ENCODE peak calls at places on chromosomes 7 and 10, in six cellular contexts. X is lower leg skin, I is tibial nerve, H is adipocyte, D is heart right ventricle, Q is coronary artery. Z is an unnamed sample.

GRCh38 chr7:132116369-132116768 is 459.9 kb downstream of the PLXNA4 start:
- DNase-seq in X (no peak), I (no peak), H (peak), D (no peak), Q (no peak), Z (no peak)

GRCh38 chr10:127734753-127735152 is 2.2 kb upstream of the FOXI2 start:
- DNase-seq in X (no peak), I (no peak), H (no peak), D (no peak), Q (no peak), Z (no peak)

GRCh38 chr10:55500931-55501559 is 700.0 kb upstream of the PCDH15 start:
- DNase-seq in X (no peak), I (peak), H (no peak), D (no peak), Q (no peak), Z (peak)

GRCh38 chr10:77159538-77160110 is 478.0 kb downstream of the KCNMA1 start:
- DNase-seq in X (no peak), I (no peak), H (no peak), D (no peak), Q (no peak), Z (no peak)

GRCh38 chr10:129970404-129971364 is 6.6 kb upstream of the EBF3 start:
- DNase-seq in X (no peak), I (no peak), H (no peak), D (peak), Q (peak), Z (no peak)

GRCh38 chr7:49580000-49580399 is 193.4 kb upstream of the VWC2 start:
- DNase-seq in X (no peak), I (no peak), H (no peak), D (no peak), Q (no peak), Z (peak)

GRCh38 chr7:141225916-141226618 is 152.2 kb downstream of the TMEM178B start:
- DNase-seq in X (no peak), I (no peak), H (no peak), D (no peak), Q (peak), Z (no peak)

GRCh38 chr10:102285134-102285533 is 39.8 kb downstream of the GBF1 start:
- DNase-seq in X (no peak), I (no peak), H (no peak), D (no peak), Q (no peak), Z (no peak)

GRCh38 chr7:16978358-16979244 is 96.8 kb upstream of the AGR3 start:
- DNase-seq in X (no peak), I (no peak), H (peak), D (no peak), Q (no peak), Z (no peak)

GRCh38 chr7:128005117-128005516 is 26.1 kb downstream of the LRRC4 start:
- DNase-seq in X (no peak), I (no peak), H (no peak), D (no peak), Q (no peak), Z (no peak)

GRCh38 chr10:10528563-10528910 is 489.1 kb upstream of the CELF2 start:
- DNase-seq in X (no peak), I (no peak), H (no peak), D (no peak), Q (no peak), Z (no peak)

GRCh38 chr7:4842302-4843064 is 19.3 kb downstream of the PAPOLB start:
- DNase-seq in X (no peak), I (no peak), H (no peak), D (no peak), Q (peak), Z (no peak)

GRCh38 chr7:6489612-6490011 is 41.9 kb upstream of the DAGLB start:
- DNase-seq in X (no peak), I (no peak), H (no peak), D (no peak), Q (no peak), Z (no peak)

GRCh38 chr7:10767771-10768170 is 205.9 kb upstream of the PHF14 start:
- DNase-seq in X (no peak), I (no peak), H (no peak), D (no peak), Q (no peak), Z (no peak)

GRCh38 chr10:88253622-88254021 is 329.5 kb downstream of the RNLS start:
- DNase-seq in X (no peak), I (no peak), H (no peak), D (no peak), Q (no peak), Z (peak)

GRCh38 chr7:73885975-73886798 is 25.2 kb downstream of the TMEM270 start:
- DNase-seq in X (no peak), I (no peak), H (peak), D (peak), Q (no peak), Z (no peak)

DNA sequence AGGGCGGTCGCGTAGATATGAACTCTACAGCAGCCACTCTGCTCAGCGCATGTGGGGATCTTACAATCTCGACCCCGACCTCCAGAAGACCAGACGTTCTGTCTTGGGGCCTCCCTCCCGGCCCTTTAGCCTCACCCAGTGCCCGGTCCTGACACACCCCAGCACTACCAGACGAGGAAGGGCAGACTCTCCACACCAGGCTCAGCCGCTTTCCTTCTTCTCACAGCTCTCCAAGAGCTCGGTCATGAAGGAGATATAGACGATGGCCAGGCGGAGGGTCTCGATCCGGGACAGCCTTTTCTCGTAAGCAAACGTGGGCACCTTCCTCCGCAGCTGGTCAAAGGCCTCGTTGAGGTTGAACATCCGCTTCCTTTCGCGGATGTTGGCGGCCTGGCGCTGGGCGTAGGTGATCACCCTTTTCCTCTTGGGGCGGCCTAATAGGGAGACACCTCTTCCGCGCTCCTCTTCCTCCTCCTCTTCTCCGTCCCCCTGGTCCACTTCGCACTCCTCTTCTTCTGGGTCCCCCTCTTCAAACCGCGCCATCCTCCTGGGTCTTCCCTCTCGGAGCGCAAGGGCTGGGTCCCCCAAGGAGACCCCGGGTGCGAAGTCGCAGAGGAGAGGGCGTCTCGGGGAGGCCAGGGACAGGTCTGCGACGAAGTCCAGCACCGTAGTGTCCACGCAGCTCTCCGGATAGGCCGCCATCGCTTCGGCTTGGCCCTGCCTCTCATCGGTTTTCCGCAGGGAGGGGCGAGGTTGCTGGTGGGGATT is at the start of gene FERD3L:
- DNase-seq in X (no peak), I (no peak), H (no peak), D (no peak), Q (peak), Z (peak)
- H3K4me3 ChIP-seq in X (no peak), I (no peak), H (peak), D (peak), Q (peak), Z (no peak)

GRCh38 chr7:151033864-151034249 is 5.6 kb downstream of the ABCB8 start:
- DNase-seq in X (no peak), I (no peak), H (no peak), D (no peak), Q (no peak), Z (no peak)

GRCh38 chr7:151034312-151035023 is 6.2 kb downstream of the ABCB8 start:
- DNase-seq in X (no peak), I (no peak), H (no peak), D (no peak), Q (no peak), Z (no peak)

GRCh38 chr7:151032936-151033863 is 5.0 kb downstream of the ABCB8 start:
- DNase-seq in X (no peak), I (no peak), H (no peak), D (no peak), Q (no peak), Z (peak)

GRCh38 chr7:151035902-151036301 is 7.7 kb downstream of the ABCB8 start:
- DNase-seq in X (no peak), I (no peak), H (no peak), D (no peak), Q (no peak), Z (no peak)

GRCh38 chr7:151035024-151035717 is 6.9 kb downstream of the ABCB8 start:
- DNase-seq in X (no peak), I (no peak), H (no peak), D (no peak), Q (no peak), Z (no peak)
- H3K4me3 ChIP-seq in X (no peak), I (no peak), H (no peak), D (no peak), Q (no peak), Z (no peak)

DNA sequence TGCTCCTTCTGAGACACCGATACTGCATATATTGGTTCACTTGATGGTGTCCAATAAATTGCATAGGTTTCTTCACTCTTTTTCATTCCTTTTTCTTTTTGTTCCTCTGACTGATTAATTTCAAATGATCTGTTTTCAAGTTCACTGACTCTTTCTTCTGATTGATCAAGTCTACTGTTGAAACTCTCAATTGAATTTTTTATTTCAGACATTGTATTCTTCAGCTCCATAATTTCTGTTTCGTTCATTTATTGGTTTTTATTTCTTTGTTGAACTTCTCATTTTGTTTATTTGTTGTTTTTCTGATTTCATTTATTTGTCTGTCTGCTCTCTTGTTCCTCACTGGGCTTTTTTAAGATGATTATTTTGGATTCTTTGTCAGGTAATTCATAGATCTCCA is 13.6 kb downstream of the CASP7 start:
- DNase-seq in X (no peak), I (no peak), H (no peak), D (no peak), Q (no peak), Z (no peak)
- H3K4me3 ChIP-seq in X (no peak), I (no peak), H (no peak), D (no peak), Q (no peak), Z (no peak)

GRCh38 chr10:132188331-132188730 is 1.6 kb downstream of the DPYSL4 start:
- DNase-seq in X (no peak), I (no peak), H (no peak), D (no peak), Q (no peak), Z (no peak)

GRCh38 chr10:132189016-132189415 is 2.3 kb downstream of the DPYSL4 start:
- DNase-seq in X (no peak), I (no peak), H (no peak), D (no peak), Q (no peak), Z (no peak)

GRCh38 chr10:132185601-132186487 is 904 bp upstream of the DPYSL4 start:
- DNase-seq in X (no peak), I (no peak), H (peak), D (peak), Q (no peak), Z (peak)

GRCh38 chr10:132186488-132187413 is at the start of gene DPYSL4:
- DNase-seq in X (no peak), I (no peak), H (peak), D (no peak), Q (no peak), Z (no peak)

DNA sequence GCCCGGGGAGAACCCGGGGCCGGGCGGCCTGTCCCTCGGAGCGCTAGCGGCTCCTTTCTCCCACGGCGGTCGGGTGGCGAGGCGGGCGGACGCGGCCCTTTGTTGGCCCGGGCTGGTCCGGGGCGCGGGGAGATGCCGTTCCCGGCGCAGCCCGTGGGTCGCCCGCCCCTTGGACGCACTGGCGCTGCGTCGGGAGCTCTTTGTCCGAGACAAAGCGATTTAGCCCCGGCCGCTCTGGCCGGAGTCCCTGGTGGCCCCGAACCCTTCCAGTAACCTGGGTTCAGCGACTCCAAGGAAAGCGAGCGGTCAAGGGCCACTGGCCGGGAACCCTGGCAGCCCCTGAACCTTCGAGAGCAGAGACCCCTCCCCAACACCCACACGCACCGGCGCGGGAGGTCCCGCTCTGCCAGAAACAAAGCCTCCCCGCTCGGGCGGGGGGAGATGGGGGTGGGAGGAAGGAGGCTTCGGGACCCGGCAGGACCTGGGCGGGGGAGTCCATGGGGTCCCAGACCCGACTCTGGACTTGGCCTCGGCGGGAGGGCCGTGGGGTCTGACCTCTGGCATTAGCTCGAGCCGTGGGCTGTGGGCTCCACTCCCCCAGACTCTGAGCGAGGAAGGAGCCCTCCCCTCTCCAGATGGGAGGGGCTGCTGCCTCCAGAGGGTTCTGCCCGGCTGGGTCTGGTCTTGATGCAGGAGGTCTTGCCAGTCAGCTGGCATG is 832 bp downstream of the DPYSL4 start:
- DNase-seq in X (no peak), I (no peak), H (peak), D (no peak), Q (no peak), Z (peak)
- H3K4me3 ChIP-seq in X (no peak), I (peak), H (peak), D (peak), Q (peak), Z (peak)

GRCh38 chr7:25894902-25895791 is 256.9 kb upstream of the NFE2L3 start:
- DNase-seq in X (peak), I (peak), H (peak), D (peak), Q (no peak), Z (peak)

GRCh38 chr7:25897261-25897782 is 254.7 kb upstream of the NFE2L3 start:
- DNase-seq in X (no peak), I (no peak), H (no peak), D (no peak), Q (no peak), Z (no peak)

GRCh38 chr7:25894002-25894901 is 257.7 kb upstream of the NFE2L3 start:
- DNase-seq in X (no peak), I (no peak), H (no peak), D (no peak), Q (no peak), Z (peak)

GRCh38 chr7:25893436-25893835 is 258.6 kb upstream of the NFE2L3 start:
- DNase-seq in X (no peak), I (no peak), H (no peak), D (no peak), Q (no peak), Z (no peak)

GRCh38 chr7:25895792-25896171 is 256.2 kb upstream of the NFE2L3 start:
- DNase-seq in X (no peak), I (no peak), H (no peak), D (no peak), Q (no peak), Z (no peak)
- H3K4me3 ChIP-seq in X (no peak), I (no peak), H (peak), D (peak), Q (peak), Z (peak)

GRCh38 chr10:2387261-2387660 is 649.9 kb upstream of the ADARB2 start:
- DNase-seq in X (no peak), I (no peak), H (no peak), D (no peak), Q (no peak), Z (no peak)
- H3K4me3 ChIP-seq in X (no peak), I (no peak), H (no peak), D (no peak), Q (no peak), Z (no peak)

DNA sequence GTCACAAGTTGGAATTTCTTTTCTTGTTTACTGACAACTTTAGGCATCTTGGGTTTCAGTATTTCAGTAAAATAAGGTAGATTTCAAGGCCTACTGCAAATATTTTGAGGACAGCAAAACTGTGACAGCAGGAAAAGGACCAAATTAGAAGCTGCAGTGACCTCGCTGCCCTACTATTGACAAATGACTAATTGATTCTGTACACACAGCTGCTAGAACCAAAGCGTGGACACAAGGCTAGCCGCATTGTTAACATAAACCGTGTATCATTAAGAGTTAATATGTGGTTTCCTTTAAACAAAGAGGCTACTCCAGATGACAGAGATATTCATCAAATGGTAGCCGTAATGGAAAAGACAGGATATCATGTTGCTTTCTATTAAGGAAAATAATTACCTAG is 105.7 kb upstream of the SEC61G start:
- DNase-seq in X (no peak), I (no peak), H (no peak), D (no peak), Q (no peak), Z (no peak)
- H3K4me3 ChIP-seq in X (no peak), I (no peak), H (no peak), D (no peak), Q (no peak), Z (no peak)

DNA sequence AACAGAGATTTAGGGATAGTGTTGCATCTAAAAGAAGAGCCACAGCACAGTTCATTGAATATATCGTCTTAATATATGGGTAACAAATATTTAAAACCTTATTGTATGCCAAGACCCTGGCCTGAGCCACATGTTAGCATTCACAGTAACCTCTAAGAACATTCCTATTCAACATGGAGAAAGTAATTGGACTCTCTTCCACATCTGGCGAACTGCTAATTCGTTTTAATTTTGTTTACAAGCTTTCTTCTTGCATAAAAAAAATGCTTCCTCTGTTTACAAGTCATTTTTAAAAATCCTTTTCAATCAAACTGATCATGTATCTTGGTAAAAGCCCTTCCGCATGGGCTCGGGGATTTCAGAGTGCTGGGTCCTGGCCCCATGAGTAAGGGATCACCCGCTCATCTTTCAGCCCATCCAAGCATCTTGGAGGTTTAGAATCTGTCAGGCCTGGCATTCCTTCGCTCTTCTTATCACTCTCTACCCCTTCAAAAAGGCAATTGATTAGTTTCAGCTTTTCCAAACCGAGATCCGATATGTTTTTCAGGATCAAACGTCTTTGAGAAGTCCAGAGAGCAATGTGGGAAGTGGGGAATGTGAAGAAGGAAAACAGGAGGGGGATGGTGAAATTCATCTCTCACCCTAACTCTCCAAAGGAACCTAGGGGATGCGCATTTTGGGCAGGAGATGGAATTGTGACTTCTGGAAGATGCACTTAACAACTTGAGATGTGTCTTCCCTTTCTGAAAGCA is 7.2 kb downstream of the TWIST1 start:
- DNase-seq in X (no peak), I (no peak), H (peak), D (no peak), Q (no peak), Z (no peak)
- H3K4me3 ChIP-seq in X (no peak), I (no peak), H (peak), D (no peak), Q (no peak), Z (no peak)

Z was measured in pancreas.